ENCODE peak calls at places on chromosomes 11 and 22, in seven cellular contexts. B is body of pancreas, Z is breast epithelium, M is ovary, D is HCT116, R is A549, G is IMR-90. K is an unnamed sample.

GRCh38 chr11:131370090-131370751 is at the start of gene NTM:
- DNase-seq in G (peak; percentile 7), D (no peak), R (no peak), B (peak; percentile 69), Z (no peak), M (no peak), K (peak; percentile 73)

GRCh38 chr11:19091366-19091765 is 25.6 kb upstream of the ZDHHC13 start:
- DNase-seq in D (no peak), B (no peak), Z (no peak), M (no peak), G (no peak), R (no peak), K (no peak)

GRCh38 chr22:21989049-21989448 is 6.5 kb upstream of the TOP3B start:
- DNase-seq in R (no peak), G (no peak), Z (no peak), D (no peak), M (no peak), B (no peak), K (no peak)

GRCh38 chr11:87722756-87723599 is 452.3 kb downstream of the RAB38 start:
- DNase-seq in B (peak; percentile 16), R (no peak), D (no peak), G (peak; percentile 2), Z (no peak), M (no peak), K (no peak)

GRCh38 chr22:29503811-29504372 is 23.9 kb downstream of the NEFH start:
- DNase-seq in D (no peak), Z (no peak), R (no peak), B (no peak), M (peak; percentile 68), G (peak; percentile 79), K (peak; percentile 59)

GRCh38 chr22:43625242-43625641 is 186.9 kb downstream of the EFCAB6 start:
- DNase-seq in D (peak; percentile 29), B (no peak), Z (no peak), R (peak; percentile 72), G (no peak), M (no peak), K (no peak)

GRCh38 chr11:92070026-92070889 is 154.4 kb upstream of the FAT3 start:
- DNase-seq in M (no peak), B (no peak), G (no peak), R (no peak), Z (no peak), D (no peak), K (no peak)

GRCh38 chr11:31870609-31871309 is 59.6 kb upstream of the PAX6 start:
- DNase-seq in D (peak; percentile 48), G (peak; percentile 33), B (peak; percentile 59), R (peak; percentile 47), Z (peak; percentile 58), M (no peak), K (no peak)

GRCh38 chr11:46248270-46249102 is 29.0 kb upstream of the CREB3L1 start:
- DNase-seq in M (no peak), R (peak; percentile 76), Z (no peak), B (no peak), G (peak; percentile 98), D (peak; percentile 71), K (no peak)

GRCh38 chr11:95888852-95889251 is 35.1 kb downstream of the MTMR2 start:
- DNase-seq in D (no peak), G (no peak), Z (no peak), R (no peak), M (no peak), B (no peak), K (no peak)

GRCh38 chr11:14409891-14410290 is 50.9 kb upstream of the RRAS2 start:
- DNase-seq in D (no peak), B (no peak), M (no peak), G (no peak), R (no peak), Z (no peak), K (no peak)

GRCh38 chr22:37186228-37186996 is 1.6 kb downstream of the C1QTNF6 start:
- DNase-seq in R (peak; percentile 78), B (no peak), G (peak; percentile 88), M (no peak), Z (no peak), D (peak; percentile 97), K (peak; percentile 46)

GRCh38 chr11:10930961-10931760 is 73.3 kb upstream of the ZBED5 start:
- DNase-seq in M (peak; percentile 86), Z (peak; percentile 57), D (no peak), G (peak; percentile 76), R (peak; percentile 74), B (peak; percentile 46), K (peak; percentile 48)

GRCh38 chr11:46278387-46279173 is 1.1 kb downstream of the CREB3L1 start:
- DNase-seq in M (peak; percentile 63), B (peak; percentile 76), G (peak; percentile 59), D (no peak), Z (no peak), R (no peak), K (no peak)

GRCh38 chr22:33328789-33329296 is 270.7 kb upstream of the SYN3 start:
- DNase-seq in B (no peak), R (peak; percentile 47), G (peak; percentile 86), Z (no peak), D (no peak), M (no peak), K (no peak)

GRCh38 chr11:1750481-1750839 is at the start of gene IFITM10:
- DNase-seq in G (no peak), R (no peak), M (no peak), B (no peak), Z (no peak), D (no peak), K (no peak)

GRCh38 chr22:41935015-41935908 is 8.7 kb upstream of the TNFRSF13C start:
- DNase-seq in G (no peak), B (no peak), Z (no peak), D (no peak), R (no peak), M (no peak), K (no peak)

GRCh38 chr22:41943661-41944209 is 3.2 kb downstream of the CENPM start:
- DNase-seq in R (no peak), M (no peak), D (no peak), Z (no peak), G (peak; percentile 39), B (no peak), K (no peak)

GRCh38 chr22:41940853-41941765 is 5.8 kb downstream of the CENPM start:
- DNase-seq in Z (peak; percentile 85), R (peak; percentile 59), D (no peak), M (peak; percentile 78), G (peak; percentile 91), B (peak; percentile 87), K (peak; percentile 80)

GRCh38 chr22:41936894-41937169 is 10.1 kb downstream of the CENPM start:
- DNase-seq in D (no peak), R (no peak), B (no peak), Z (no peak), G (no peak), M (no peak), K (no peak)

GRCh38 chr22:41939981-41940852 is 6.7 kb downstream of the CENPM start:
- DNase-seq in M (no peak), Z (peak; percentile 67), R (no peak), B (no peak), D (no peak), G (no peak), K (no peak)
- TF ChIP-seq POLR2A in M (no peak), Z (no peak), R (no peak), B (peak; percentile 23), D (no peak), G (no peak), K (no peak)

GRCh38 chr22:47128216-47129215 is 366.1 kb downstream of the TBC1D22A start:
- DNase-seq in B (no peak), R (no peak), D (no peak), Z (no peak), M (no peak), G (no peak), K (no peak)
- H3K4me3 ChIP-seq in B (no peak overlapping the region), R (no peak overlapping the region), D (no peak overlapping the region), Z (no peak overlapping the region), M (no peak overlapping the region), G (no peak overlapping the region), K (no peak overlapping the region)

GRCh38 chr22:42271191-42271813 is 849 bp upstream of the TCF20 start:
- DNase-seq in B (no peak), Z (no peak), G (no peak), R (no peak), D (no peak), M (no peak), K (no peak)

GRCh38 chr22:42270512-42271190 is at the start of gene TCF20:
- DNase-seq in R (peak; percentile 74), D (peak; percentile 10), B (peak; percentile 77), G (peak; percentile 62), Z (peak; percentile 77), M (peak; percentile 77), K (peak; percentile 70)

GRCh38 chr22:42270178-42270511 is 308 bp downstream of the TCF20 start:
- DNase-seq in G (no peak), R (no peak), Z (no peak), M (no peak), D (peak; percentile 2), B (peak; percentile 31), K (no peak)

GRCh38 chr22:42268852-42269406 is 1.5 kb downstream of the TCF20 start:
- DNase-seq in B (no peak), R (no peak), D (no peak), M (no peak), G (no peak), Z (no peak), K (no peak)

DNA sequence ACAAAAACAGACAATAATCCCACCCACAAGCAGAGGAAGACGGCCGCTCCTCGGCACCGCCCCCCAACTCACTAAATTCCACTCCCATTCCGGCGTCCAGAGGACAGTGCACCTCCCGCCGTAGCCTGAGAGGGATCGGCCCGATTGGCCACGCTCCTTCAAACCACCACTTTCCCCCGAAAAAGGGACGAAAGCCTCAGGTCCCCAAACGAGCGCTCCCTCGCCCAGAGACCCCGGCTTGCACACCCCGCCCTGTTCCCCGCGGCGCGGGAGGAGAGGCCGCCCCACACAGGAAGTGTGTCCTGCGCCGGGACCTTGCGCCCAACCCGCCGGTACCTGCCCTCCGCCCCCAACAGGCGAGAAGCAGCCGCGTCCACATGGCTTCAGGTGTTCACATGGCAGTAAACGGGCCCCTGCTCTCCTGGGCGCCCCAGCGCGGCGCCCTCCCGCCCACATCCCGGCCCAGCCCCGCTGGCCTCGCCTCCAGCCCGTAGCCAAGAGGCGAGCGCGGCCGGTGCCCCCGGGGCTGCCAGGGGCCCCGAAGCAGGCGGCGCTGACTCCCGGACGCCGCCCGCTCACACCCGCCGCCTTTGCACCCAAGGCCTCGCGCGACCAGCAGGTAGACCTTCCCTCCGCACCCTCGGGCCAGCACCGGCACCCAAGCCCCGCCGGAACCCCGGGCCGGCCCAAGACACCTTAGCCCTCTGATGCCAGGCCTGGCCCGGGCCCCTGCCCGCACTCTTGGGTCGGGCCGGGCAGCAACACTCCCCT is 861 bp downstream of the TCF20 start:
- DNase-seq in R (peak; percentile 68), Z (peak; percentile 67), M (no peak), G (no peak), D (peak; percentile 48), B (peak; percentile 76), K (no peak)
- TF ChIP-seq POLR2A in R (peak; percentile 34), Z (no peak), M (no peak), G (no peak), D (no peak), B (peak; percentile 31), K (no peak)

DNA sequence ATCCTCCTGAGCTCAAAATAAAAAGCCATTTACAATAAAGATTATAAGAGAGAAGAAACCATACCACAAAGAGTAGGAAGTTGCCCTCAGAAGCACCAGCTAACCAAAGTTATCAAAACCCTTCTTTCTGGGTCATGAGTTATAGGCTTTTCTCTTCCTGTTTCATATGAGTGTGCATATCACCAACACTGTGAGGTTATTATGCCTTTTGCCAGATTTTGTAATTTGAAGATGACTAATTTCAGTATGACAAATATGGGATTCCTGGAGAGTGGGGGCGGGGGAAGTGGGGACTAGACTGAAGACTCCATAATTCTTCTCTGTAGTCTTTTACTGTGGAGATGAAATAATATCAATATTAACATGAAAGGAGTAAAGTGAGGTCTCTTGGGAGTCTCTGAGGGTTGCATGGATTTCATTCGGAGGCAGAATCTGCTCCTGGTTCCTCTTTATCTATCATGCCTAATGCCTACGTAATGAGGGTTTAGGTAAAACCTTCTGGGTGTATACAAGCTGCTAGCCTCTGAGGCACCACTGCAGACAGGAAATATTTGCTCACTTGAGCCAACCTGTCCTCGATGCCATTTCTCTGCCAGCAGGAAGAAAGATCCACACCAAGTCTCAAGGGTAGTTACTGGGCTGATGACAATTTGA is 2.1 kb downstream of the LPXN start:
- DNase-seq in Z (no peak), G (peak; percentile 85), R (peak; percentile 24), D (no peak), M (peak; percentile 30), B (no peak), K (peak; percentile 75)
- H3K4me3 ChIP-seq in Z (peak overlapping the region; percentile 21), G (no peak overlapping the region), R (no peak overlapping the region), D (no peak overlapping the region), M (no peak overlapping the region), B (no peak overlapping the region), K (no peak overlapping the region)